ENCODE peak calls at places on chromosomes 6 and 20, in six cellular contexts. F, T, M, C, S and G are unnamed samples.

GRCh38 chr6:6790393-6790792 is 201.9 kb downstream of the LY86 start:
- DNase-seq in F (no peak), T (no peak), M (no peak), C (no peak), S (no peak), G (no peak)

GRCh38 chr6:150717419-150717818 is 117.7 kb downstream of the PLEKHG1 start:
- DNase-seq in F (no peak), T (no peak), M (no peak), C (no peak), S (no peak), G (no peak)

GRCh38 chr6:27296106-27296783 is 15.8 kb downstream of the POM121L2 start:
- DNase-seq in F (no peak), T (no peak), M (no peak), C (peak; percentile 46), S (no peak), G (no peak)

GRCh38 chr6:84521419-84522001 is 242.9 kb downstream of the TBX18 start:
- DNase-seq in F (no peak), T (no peak), M (no peak), C (no peak), S (no peak), G (no peak)

GRCh38 chr6:110633731-110634130 is 157.3 kb upstream of the SLC22A16 start:
- DNase-seq in F (no peak), T (no peak), M (no peak), C (no peak), S (no peak), G (no peak)

GRCh38 chr6:146545608-146546007 is 2.0 kb downstream of the RAB32 start:
- DNase-seq in F (no peak), T (no peak), M (no peak), C (peak; percentile 70), S (no peak), G (no peak)

GRCh38 chr20:34567885-34568865 is 9.7 kb downstream of the MAP1LC3A start:
- DNase-seq in F (no peak), T (no peak), M (no peak), C (no peak), S (no peak), G (no peak)

GRCh38 chr6:108800510-108800909 is 47.7 kb upstream of the ARMC2 start:
- DNase-seq in F (no peak), T (no peak), M (no peak), C (no peak), S (no peak), G (no peak)

GRCh38 chr20:55269913-55270312 is 735.4 kb downstream of the CBLN4 start:
- DNase-seq in F (no peak), T (no peak), M (no peak), C (no peak), S (no peak), G (no peak)

GRCh38 chr6:17826301-17826700 is 119.6 kb upstream of the NUP153 start:
- DNase-seq in F (no peak), T (no peak), M (no peak), C (no peak), S (peak; percentile 40), G (no peak)

GRCh38 chr6:140729521-140729920 is 1355.1 kb upstream of the CITED2 start:
- DNase-seq in F (no peak), T (no peak), M (no peak), C (no peak), S (no peak), G (no peak)

GRCh38 chr6:157209865-157210530 is 113.3 kb downstream of the TMEM242 start:
- DNase-seq in F (no peak), T (no peak), M (no peak), C (no peak), S (no peak), G (no peak)

GRCh38 chr20:8933391-8933807 is 135.5 kb upstream of the PLCB4 start:
- DNase-seq in F (no peak), T (no peak), M (no peak), C (no peak), S (no peak), G (no peak)